ENCODE peak calls at places on chromosomes 16 and 17, in seven cellular contexts. Z is HT1080; C is small intestine; D is kidney; W is Caki2; L is CD4-positive, alpha-beta memory T cell; G is HFFc6. M is an unnamed sample.

GRCh38 chr17:28948873-28949184 is 2.5 kb downstream of the PHF12 start:
- DNase-seq in L (no peak), W (no peak), Z (peak), G (no peak), C (no peak), D (no peak), M (no peak)

GRCh38 chr16:9566099-9566498 is 474.7 kb downstream of the HAPSTR1 start:
- DNase-seq in L (no peak), G (no peak), D (no peak), Z (no peak), C (no peak), W (no peak), M (no peak)

GRCh38 chr17:78142113-78142861 is 3.9 kb upstream of the C17orf99 start:
- DNase-seq in D (peak), W (peak), Z (peak), C (peak), G (peak), L (peak), M (no peak)

GRCh38 chr17:48241131-48241591 is 133.6 kb downstream of the SNX11 start:
- DNase-seq in G (peak), C (peak), D (no peak), L (no peak), W (peak), Z (peak), M (no peak)

GRCh38 chr16:17432902-17433576 is 37.7 kb downstream of the XYLT1 start:
- DNase-seq in G (no peak), C (no peak), Z (no peak), W (no peak), D (no peak), L (no peak), M (no peak)

GRCh38 chr17:8384801-8385335 is 1.9 kb upstream of the RPL26 start:
- DNase-seq in G (peak), Z (peak), C (no peak), D (no peak), W (peak), L (no peak), M (no peak)

GRCh38 chr17:3796110-3796821 is 4.7 kb downstream of the ITGAE start:
- DNase-seq in C (peak), Z (no peak), G (no peak), L (peak), D (no peak), W (no peak), M (no peak)

GRCh38 chr17:76872221-76872873 is 4.1 kb downstream of the MGAT5B start:
- DNase-seq in G (peak), Z (peak), D (no peak), L (no peak), C (no peak), W (peak), M (no peak)

GRCh38 chr17:61410100-61410551 is 10.5 kb downstream of the TBX2 start:
- DNase-seq in D (peak), C (no peak), W (no peak), Z (no peak), L (no peak), G (no peak), M (no peak)

GRCh38 chr17:76123749-76124581 is 17.1 kb downstream of the FOXJ1 start:
- DNase-seq in C (no peak), W (no peak), G (no peak), Z (no peak), D (no peak), L (no peak), M (peak)

GRCh38 chr17:17152385-17152784 is 53.7 kb downstream of the PLD6 start:
- DNase-seq in C (no peak), D (no peak), W (no peak), L (no peak), G (peak), Z (no peak), M (no peak)

GRCh38 chr17:77318491-77319210 is 177.9 kb downstream of the SEC14L1 start:
- DNase-seq in W (no peak), D (peak), Z (no peak), L (no peak), G (no peak), C (peak), M (no peak)

GRCh38 chr17:39239640-39240314 is 14.0 kb upstream of the STAC2 start:
- DNase-seq in D (no peak), L (peak), Z (no peak), C (peak), G (no peak), W (no peak), M (peak)

GRCh38 chr16:50313596-50314483 is 47.5 kb downstream of the ADCY7 start:
- DNase-seq in G (no peak), Z (peak), C (no peak), L (peak), D (peak), W (no peak), M (no peak)

GRCh38 chr17:80832266-80832676 is 159.4 kb upstream of the CHMP6 start:
- DNase-seq in D (peak), L (peak), W (peak), Z (peak), G (peak), C (peak), M (no peak)

GRCh38 chr16:19517424-19518089 is 4.3 kb downstream of the GDE1 start:
- DNase-seq in W (peak), Z (peak), D (no peak), G (peak), C (peak), L (peak), M (no peak)

GRCh38 chr17:68061512-68062313 is 26.2 kb downstream of the KPNA2 start:
- DNase-seq in G (peak), Z (peak), W (no peak), D (no peak), C (no peak), L (no peak), M (no peak)

GRCh38 chr16:57711331-57711730 is 16.7 kb downstream of the DRC7 start:
- DNase-seq in W (no peak), Z (no peak), C (no peak), D (no peak), L (no peak), G (no peak), M (no peak)

GRCh38 chr17:3960764-3961163 is 3.5 kb downstream of the ATP2A3 start:
- DNase-seq in D (no peak), Z (no peak), G (no peak), L (no peak), W (no peak), C (peak), M (no peak)

GRCh38 chr17:14481664-14482063 is 180.8 kb downstream of the HS3ST3B1 start:
- DNase-seq in D (no peak), G (no peak), C (no peak), L (no peak), W (no peak), Z (no peak), M (no peak)

GRCh38 chr17:40541873-40542561 is 23.3 kb downstream of the CCR7 start:
- DNase-seq in G (no peak), W (no peak), C (no peak), Z (no peak), D (no peak), L (no peak), M (no peak)

GRCh38 chr16:35425270-35425669 is 1965.9 kb downstream of the TP53TG3F start:
- DNase-seq in C (no peak), W (no peak), Z (no peak), L (no peak), D (peak), G (no peak), M (no peak)

GRCh38 chr17:72968798-72969197 is 123.7 kb downstream of the SLC39A11 start:
- DNase-seq in Z (no peak), D (no peak), L (no peak), G (no peak), C (no peak), W (no peak), M (no peak)

GRCh38 chr17:68437979-68438877 is 19.1 kb downstream of the WIPI1 start:
- DNase-seq in G (no peak), L (peak), W (no peak), C (peak), Z (peak), D (no peak), M (peak)

GRCh38 chr16:3979070-3979469 is 98.6 kb upstream of the CREBBP start:
- DNase-seq in Z (no peak), W (no peak), L (no peak), G (no peak), D (peak), C (no peak), M (no peak)

GRCh38 chr16:3638916-3639644 is 15.4 kb upstream of the DNASE1 start:
- DNase-seq in D (no peak), Z (no peak), W (no peak), C (peak), L (no peak), G (no peak), M (no peak)

GRCh38 chr17:77723071-77723908 is 235.2 kb upstream of the TNRC6C start:
- DNase-seq in Z (no peak), W (no peak), L (no peak), G (no peak), D (no peak), C (no peak), M (no peak)

GRCh38 chr16:47787695-47788094 is 326.6 kb downstream of the PHKB start:
- DNase-seq in W (no peak), L (no peak), C (no peak), Z (no peak), G (no peak), D (no peak), M (no peak)

GRCh38 chr17:77742579-77742978 is 215.9 kb upstream of the TNRC6C start:
- DNase-seq in G (no peak), D (no peak), W (no peak), C (no peak), L (no peak), Z (no peak), M (no peak)

GRCh38 chr16:85491798-85492616 is 121.1 kb upstream of the GSE1 start:
- DNase-seq in G (peak), W (no peak), D (peak), C (no peak), L (no peak), Z (no peak), M (no peak)

M was measured in OCI-LY7.